ENCODE peak calls at places on chromosomes 7 and 10, in seven cellular contexts. S, L, G, N, Q, W and I are unnamed samples.
A peak's percentile ranks its signal among the peaks of the same experiment; 100 is the strongest.

GRCh38 chr10:102616071-102616770 is 28.1 kb upstream of the TRIM8 start:
- DNase-seq in S (no peak), L (peak; percentile 64), G (no peak), N (no peak), Q (no peak), W (no peak), I (peak; percentile 47)

GRCh38 chr7:70621954-70622596 is 509.9 kb upstream of the GALNT17 start:
- DNase-seq in S (no peak), L (no peak), G (no peak), N (no peak), Q (no peak), W (no peak), I (no peak)

GRCh38 chr10:113122947-113123346 is 172.9 kb downstream of the TCF7L2 start:
- DNase-seq in S (no peak), L (no peak), G (no peak), N (no peak), Q (no peak), W (no peak), I (no peak)

GRCh38 chr7:142470336-142470830 is 212.5 kb upstream of the PRSS58 start:
- DNase-seq in S (no peak), L (no peak), G (no peak), N (no peak), Q (no peak), W (no peak), I (no peak)

GRCh38 chr10:112950714-112951348 is 784 bp downstream of the TCF7L2 start:
- DNase-seq in S (peak; percentile 28), L (no peak), G (peak; percentile 60), N (no peak), Q (no peak), W (no peak), I (no peak)

GRCh38 chr7:23586159-23586558 is 11.0 kb upstream of the CCDC126 start:
- DNase-seq in S (no peak), L (no peak), G (no peak), N (no peak), Q (no peak), W (no peak), I (no peak)

GRCh38 chr7:147911224-147911623 is 679.3 kb upstream of the C7orf33 start:
- DNase-seq in S (no peak), L (no peak), G (no peak), N (no peak), Q (no peak), W (no peak), I (no peak)

GRCh38 chr7:70738486-70738885 is 393.5 kb upstream of the GALNT17 start:
- DNase-seq in S (no peak), L (no peak), G (no peak), N (no peak), Q (no peak), W (no peak), I (no peak)

GRCh38 chr7:102004229-102004628 is 186.8 kb downstream of the CUX1 start:
- DNase-seq in S (no peak), L (no peak), G (no peak), N (no peak), Q (no peak), W (no peak), I (no peak)

GRCh38 chr10:122521011-122521410 is 39.5 kb upstream of the DMBT1 start:
- DNase-seq in S (no peak), L (no peak), G (no peak), N (no peak), Q (no peak), W (no peak), I (no peak)

GRCh38 chr7:45660901-45661211 is 86.7 kb downstream of the ADCY1 start:
- DNase-seq in S (no peak), L (no peak), G (no peak), N (no peak), Q (peak; percentile 14), W (no peak), I (no peak)

GRCh38 chr7:108449577-108449920 is 6.7 kb downstream of the NRCAM start:
- DNase-seq in S (no peak), L (no peak), G (no peak), N (no peak), Q (no peak), W (no peak), I (no peak)

GRCh38 chr7:2104107-2104710 is 128.5 kb downstream of the MAD1L1 start:
- DNase-seq in S (peak; percentile 96), L (peak; percentile 88), G (peak; percentile 99), N (no peak), Q (peak; percentile 88), W (peak; percentile 51), I (peak; percentile 88)

GRCh38 chr10:26946103-26946907 is 85.5 kb upstream of the ABI1 start:
- DNase-seq in S (no peak), L (no peak), G (no peak), N (no peak), Q (no peak), W (no peak), I (no peak)

GRCh38 chr10:132699411-132700167 is 86.4 kb downstream of the NKX6-2 start:
- DNase-seq in S (no peak), L (no peak), G (no peak), N (no peak), Q (no peak), W (no peak), I (no peak)

GRCh38 chr10:116270691-116271592 is 2.1 kb downstream of the GFRA1 start:
- DNase-seq in S (no peak), L (no peak), G (peak; percentile 73), N (no peak), Q (peak; percentile 69), W (no peak), I (peak; percentile 17)

GRCh38 chr10:133198621-133199487 is 31.2 kb upstream of the UTF1 start:
- DNase-seq in S (peak; percentile 27), L (no peak), G (no peak), N (no peak), Q (no peak), W (no peak), I (no peak)

GRCh38 chr7:31123317-31123716 is 71.2 kb downstream of the ADCYAP1R1 start:
- DNase-seq in S (no peak), L (no peak), G (no peak), N (no peak), Q (peak; percentile 38), W (no peak), I (no peak)

GRCh38 chr7:31119249-31119648 is 67.1 kb downstream of the ADCYAP1R1 start:
- DNase-seq in S (no peak), L (no peak), G (no peak), N (no peak), Q (no peak), W (no peak), I (no peak)

GRCh38 chr7:31122649-31123058 is 70.5 kb downstream of the ADCYAP1R1 start:
- DNase-seq in S (peak; percentile 72), L (no peak), G (peak; percentile 74), N (no peak), Q (peak; percentile 74), W (peak; percentile 45), I (no peak)

GRCh38 chr7:31121641-31122040 is 69.5 kb downstream of the ADCYAP1R1 start:
- DNase-seq in S (no peak), L (no peak), G (no peak), N (no peak), Q (peak; percentile 38), W (no peak), I (no peak)

DNA sequence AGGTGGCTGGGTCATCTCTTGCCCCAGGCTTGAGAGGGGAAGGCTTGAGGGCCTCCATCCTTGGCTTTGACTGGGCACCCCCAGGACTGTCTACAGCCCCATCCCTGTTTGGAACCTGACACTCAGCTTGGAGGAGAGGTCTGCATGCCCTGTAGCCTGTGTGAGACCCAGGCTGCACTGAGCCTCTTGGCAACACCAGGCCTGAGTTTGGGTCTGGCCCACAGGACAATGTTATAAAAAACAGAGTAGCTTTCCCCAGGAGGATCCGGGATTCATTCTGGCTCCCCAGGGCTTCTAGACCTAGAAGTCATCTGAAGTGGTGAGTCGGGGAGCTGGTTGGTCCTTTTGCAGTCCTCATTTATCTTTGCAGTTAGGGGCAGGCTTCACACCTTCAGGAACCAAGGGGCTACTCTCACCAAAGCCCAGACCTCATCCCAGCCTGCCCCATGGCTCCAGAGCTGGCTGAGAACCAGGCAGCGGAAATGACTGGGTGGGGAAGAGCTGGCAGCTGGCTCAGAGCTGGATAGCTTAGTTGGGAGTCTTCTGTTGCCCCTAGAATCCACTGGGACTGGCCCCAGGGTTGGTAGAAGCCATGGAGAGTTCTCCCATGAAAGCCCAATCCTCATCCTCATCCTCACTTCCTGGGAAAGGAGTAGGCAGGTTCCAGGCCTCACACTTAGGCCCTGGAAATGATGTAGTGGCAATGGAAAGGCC is 68.8 kb downstream of the ADCYAP1R1 start:
- DNase-seq in S (no peak), L (no peak), G (no peak), N (no peak), Q (peak; percentile 32), W (no peak), I (no peak)
- TF ChIP-seq TAF1 in S (no peak), L (no peak), G (no peak), N (no peak), Q (no peak), W (no peak), I (no peak)

DNA sequence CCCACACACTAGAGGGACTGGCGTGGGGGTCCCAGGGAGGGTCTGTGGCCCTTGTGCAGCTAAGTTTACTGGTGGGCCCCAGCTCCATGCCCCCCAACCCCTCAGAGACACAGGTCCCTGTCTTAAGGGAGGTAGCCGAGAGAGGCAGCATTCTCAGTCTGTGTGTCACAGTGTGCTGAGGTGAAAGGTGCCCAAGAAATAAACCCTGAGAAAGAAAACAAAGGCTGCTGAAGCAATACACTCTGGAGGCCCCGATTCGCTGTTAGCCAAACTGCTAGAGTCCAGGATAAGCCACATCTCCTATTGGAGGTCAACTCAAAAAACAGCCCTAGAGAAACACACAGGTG is 28.6 kb upstream of the NDST2 start:
- DNase-seq in S (no peak), L (no peak), G (no peak), N (no peak), Q (no peak), W (no peak), I (no peak)
- TF ChIP-seq TAF1 in S (no peak), L (no peak), G (no peak), N (no peak), Q (no peak), W (no peak), I (no peak)

GRCh38 chr7:158310924-158311713 is 276.5 kb downstream of the PTPRN2 start:
- DNase-seq in S (no peak), L (no peak), G (no peak), N (no peak), Q (peak; percentile 36), W (no peak), I (no peak)

GRCh38 chr7:158311791-158312190 is 275.8 kb downstream of the PTPRN2 start:
- DNase-seq in S (no peak), L (no peak), G (no peak), N (no peak), Q (peak; percentile 31), W (no peak), I (no peak)

GRCh38 chr7:158312789-158313188 is 274.8 kb downstream of the PTPRN2 start:
- DNase-seq in S (no peak), L (no peak), G (no peak), N (no peak), Q (no peak), W (no peak), I (no peak)

GRCh38 chr7:158308001-158308400 is 279.6 kb downstream of the PTPRN2 start:
- DNase-seq in S (no peak), L (no peak), G (no peak), N (no peak), Q (no peak), W (no peak), I (no peak)

GRCh38 chr7:158309844-158310763 is 277.5 kb downstream of the PTPRN2 start:
- DNase-seq in S (no peak), L (no peak), G (no peak), N (no peak), Q (no peak), W (no peak), I (no peak)
- TF ChIP-seq TAF1 in S (no peak), L (no peak), G (no peak), N (no peak), Q (no peak), W (no peak), I (no peak)

GRCh38 chr10:106559442-106559841 is 605.1 kb downstream of the SORCS1 start:
- DNase-seq in S (no peak), L (no peak), G (no peak), N (no peak), Q (no peak), W (no peak), I (no peak)
- TF ChIP-seq TAF1 in S (no peak), L (no peak), G (no peak), N (no peak), Q (no peak), W (no peak), I (no peak)